ENCODE peak calls at places on chromosomes 12 and 14, in five cellular contexts. Z is A673, L is brain microvascular endothelial cell, M is IMR-90, F is mucosa of descending colon. D is an unnamed sample.

GRCh38 chr14:74427651-74428050 is 1.6 kb upstream of the SYNDIG1L start:
- DNase-seq in Z (no peak), L (no peak), M (no peak), F (no peak), D (no peak)

GRCh38 chr14:100302616-100303015 is 3.6 kb downstream of the SLC25A29 start:
- DNase-seq in Z (no peak), L (no peak), M (no peak), F (peak), D (no peak)

GRCh38 chr14:85471744-85472143 is 58.2 kb upstream of the FLRT2 start:
- DNase-seq in Z (peak), L (peak), M (peak), F (no peak), D (peak)

GRCh38 chr12:6950401-6950801 is 755 bp upstream of the PTPN6 start:
- DNase-seq in Z (no peak), L (no peak), M (no peak), F (peak), D (no peak)

GRCh38 chr14:33348510-33348909 is 409.8 kb downstream of the NPAS3 start:
- DNase-seq in Z (no peak), L (no peak), M (no peak), F (no peak), D (no peak)

GRCh38 chr12:62754706-62755105 is 180.2 kb downstream of the PPM1H start:
- DNase-seq in Z (no peak), L (no peak), M (no peak), F (no peak), D (no peak)

GRCh38 chr12:18443768-18444437 is 182.6 kb downstream of the PIK3C2G start:
- DNase-seq in Z (no peak), L (peak), M (peak), F (no peak), D (no peak)

GRCh38 chr12:15534322-15534721 is 212.0 kb downstream of the PTPRO start:
- DNase-seq in Z (no peak), L (no peak), M (peak), F (no peak), D (no peak)

GRCh38 chr12:93894391-93895095 is 217.4 kb downstream of the CRADD start:
- DNase-seq in Z (peak), L (peak), M (peak), F (peak), D (no peak)

GRCh38 chr12:2691340-2692111 is 103.2 kb upstream of the FKBP4 start:
- DNase-seq in Z (no peak), L (no peak), M (no peak), F (peak), D (no peak)

GRCh38 chr14:30227436-30227835 is 299.8 kb upstream of the PRKD1 start:
- DNase-seq in Z (no peak), L (no peak), M (peak), F (no peak), D (no peak)

GRCh38 chr12:93549174-93549573 is 23.3 kb upstream of the SOCS2 start:
- DNase-seq in Z (no peak), L (no peak), M (no peak), F (no peak), D (no peak)

GRCh38 chr14:94906991-94907587 is 137.2 kb upstream of the GSC start:
- DNase-seq in Z (no peak), L (no peak), M (no peak), F (no peak), D (no peak)

GRCh38 chr12:130240831-130241590 is 78.7 kb downstream of the FZD10 start:
- DNase-seq in Z (no peak), L (no peak), M (no peak), F (no peak), D (no peak)

GRCh38 chr14:93056166-93056839 is 59.4 kb downstream of the ITPK1 start:
- DNase-seq in Z (no peak), L (no peak), M (no peak), F (peak), D (peak)

GRCh38 chr12:58919271-58920101 is 818 bp downstream of the LRIG3 start:
- DNase-seq in Z (peak), L (peak), M (peak), F (peak), D (no peak)

GRCh38 chr14:51929156-51929555 is 60.2 kb upstream of the RTRAF start:
- DNase-seq in Z (peak), L (peak), M (peak), F (no peak), D (no peak)

GRCh38 chr12:7989827-7990491 is 42.6 kb upstream of the FOXJ2 start:
- DNase-seq in Z (peak), L (no peak), M (peak), F (peak), D (no peak)

GRCh38 chr12:89951050-89951693 is 242.5 kb upstream of the ATP2B1 start:
- DNase-seq in Z (peak), L (peak), M (peak), F (no peak), D (no peak)

GRCh38 chr14:105818712-105819005 is 292.3 kb downstream of the TMEM121 start:
- DNase-seq in Z (no peak), L (no peak), M (no peak), F (no peak), D (no peak)

DNA sequence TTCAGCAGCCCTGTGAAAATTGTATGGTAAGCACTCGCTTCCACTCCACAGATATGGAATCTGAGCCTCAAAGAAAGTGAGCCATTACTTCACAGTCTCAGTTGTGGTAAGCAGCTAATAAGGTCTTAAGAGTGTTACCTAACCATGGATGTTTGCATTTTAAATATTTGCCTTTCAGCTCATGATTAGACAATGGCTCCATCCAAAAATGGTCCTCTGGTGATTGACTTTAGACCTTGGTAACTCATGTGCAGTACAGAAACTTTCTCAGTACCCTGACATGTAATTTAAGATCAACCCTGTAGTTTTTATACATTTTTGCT is 1.8 kb downstream of the A2M start:
- DNase-seq in Z (no peak), L (no peak), M (no peak), F (no peak), D (no peak)
- H3K4me3 ChIP-seq in Z (no peak), L (no peak), M (no peak), F (no peak), D (no peak)

GRCh38 chr12:119841433-119842210 is 35.5 kb downstream of the CIT start:
- DNase-seq in Z (no peak), L (peak), M (peak), F (no peak), D (no peak)
- H3K4me3 ChIP-seq in Z (no peak), L (no peak), M (no peak), F (no peak), D (no peak)

GRCh38 chr12:47758584-47758833 is 171 bp downstream of the RAPGEF3 start:
- DNase-seq in Z (no peak), L (no peak), M (no peak), F (no peak), D (no peak)

GRCh38 chr12:47757360-47757839 is 1.3 kb downstream of the RAPGEF3 start:
- DNase-seq in Z (no peak), L (no peak), M (no peak), F (no peak), D (no peak)

GRCh38 chr12:47755655-47756562 is 2.8 kb downstream of the RAPGEF3 start:
- DNase-seq in Z (no peak), L (no peak), M (no peak), F (peak), D (no peak)

GRCh38 chr12:47758834-47759690 is at the start of gene RAPGEF3:
- DNase-seq in Z (peak), L (peak), M (peak), F (peak), D (no peak)

DNA sequence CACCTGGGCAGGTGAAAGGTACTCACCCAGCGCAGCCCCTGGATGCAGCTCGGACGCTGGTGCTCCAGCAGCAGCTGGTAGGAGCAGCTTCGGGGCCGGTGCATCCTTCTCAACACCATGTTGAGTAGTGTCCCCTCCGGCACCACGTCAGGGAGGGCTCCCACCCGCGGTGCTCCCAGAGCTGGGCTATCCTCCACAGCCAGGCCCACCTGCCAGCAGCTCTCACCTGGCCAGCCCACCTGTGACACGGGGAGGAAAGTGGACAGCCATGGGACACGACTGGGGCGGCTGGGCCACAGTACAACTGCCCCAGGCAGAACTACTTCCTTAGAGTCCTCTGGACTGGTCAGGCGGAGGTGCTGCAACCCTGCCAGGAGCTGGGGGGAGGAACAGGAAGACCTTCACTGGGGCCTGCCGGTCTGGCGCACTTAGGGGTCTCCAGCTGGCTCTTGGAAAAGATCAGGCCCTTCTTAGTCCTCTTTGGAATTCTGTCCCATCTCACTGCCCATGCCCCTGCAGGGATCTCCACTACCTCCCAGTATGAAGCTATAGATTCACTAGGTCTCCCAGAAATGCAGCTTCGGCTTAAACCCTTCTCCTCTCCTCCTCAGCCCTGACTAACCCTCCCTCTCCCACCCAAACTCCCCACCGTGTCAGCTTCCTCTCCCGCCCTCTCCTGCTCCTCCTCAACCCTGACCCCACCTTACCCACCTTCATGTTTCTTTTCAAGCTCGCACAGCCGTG is 668 bp downstream of the RAPGEF3 start:
- DNase-seq in Z (no peak), L (no peak), M (no peak), F (peak), D (no peak)
- H3K4me3 ChIP-seq in Z (peak), L (peak), M (no peak), F (peak), D (peak)

DNA sequence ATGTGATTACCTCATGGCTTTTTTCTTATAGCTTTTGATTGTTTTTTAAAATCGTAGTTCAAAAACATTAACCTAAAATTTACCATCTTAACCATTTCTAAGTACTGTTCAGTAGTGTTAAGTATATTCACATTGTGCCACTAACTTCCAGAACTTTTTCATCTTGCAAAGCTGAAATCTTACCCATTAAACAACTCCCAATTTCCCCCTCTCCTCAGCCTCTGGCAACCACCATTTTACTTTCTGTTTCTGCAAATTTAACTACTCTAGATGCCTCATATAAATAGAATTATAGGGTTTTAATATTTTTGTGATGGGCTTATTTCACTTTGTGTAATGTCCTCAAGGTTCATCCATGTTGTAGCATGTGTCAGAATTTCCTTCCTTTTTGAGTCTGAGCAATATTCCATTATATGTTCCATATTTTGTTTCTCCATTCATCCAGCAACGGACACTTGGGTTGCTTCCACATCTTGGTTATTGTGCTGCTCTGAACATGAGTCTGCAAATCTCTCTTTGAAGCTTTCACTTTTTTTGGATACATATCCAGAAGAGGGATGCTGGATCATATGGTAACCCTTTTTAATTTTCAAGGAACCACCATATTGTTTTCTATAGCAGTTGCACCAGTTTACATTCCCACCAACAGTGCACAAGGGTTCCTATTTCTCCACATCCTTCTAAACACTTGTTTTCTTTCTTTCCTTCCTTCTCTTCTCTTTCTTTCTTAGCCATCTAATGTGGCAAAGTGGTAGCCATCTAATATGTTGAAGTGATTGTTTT is 5.0 kb downstream of the HIF1A start:
- DNase-seq in Z (no peak), L (no peak), M (no peak), F (no peak), D (no peak)
- H3K4me3 ChIP-seq in Z (no peak), L (peak), M (peak), F (no peak), D (peak)

DNA sequence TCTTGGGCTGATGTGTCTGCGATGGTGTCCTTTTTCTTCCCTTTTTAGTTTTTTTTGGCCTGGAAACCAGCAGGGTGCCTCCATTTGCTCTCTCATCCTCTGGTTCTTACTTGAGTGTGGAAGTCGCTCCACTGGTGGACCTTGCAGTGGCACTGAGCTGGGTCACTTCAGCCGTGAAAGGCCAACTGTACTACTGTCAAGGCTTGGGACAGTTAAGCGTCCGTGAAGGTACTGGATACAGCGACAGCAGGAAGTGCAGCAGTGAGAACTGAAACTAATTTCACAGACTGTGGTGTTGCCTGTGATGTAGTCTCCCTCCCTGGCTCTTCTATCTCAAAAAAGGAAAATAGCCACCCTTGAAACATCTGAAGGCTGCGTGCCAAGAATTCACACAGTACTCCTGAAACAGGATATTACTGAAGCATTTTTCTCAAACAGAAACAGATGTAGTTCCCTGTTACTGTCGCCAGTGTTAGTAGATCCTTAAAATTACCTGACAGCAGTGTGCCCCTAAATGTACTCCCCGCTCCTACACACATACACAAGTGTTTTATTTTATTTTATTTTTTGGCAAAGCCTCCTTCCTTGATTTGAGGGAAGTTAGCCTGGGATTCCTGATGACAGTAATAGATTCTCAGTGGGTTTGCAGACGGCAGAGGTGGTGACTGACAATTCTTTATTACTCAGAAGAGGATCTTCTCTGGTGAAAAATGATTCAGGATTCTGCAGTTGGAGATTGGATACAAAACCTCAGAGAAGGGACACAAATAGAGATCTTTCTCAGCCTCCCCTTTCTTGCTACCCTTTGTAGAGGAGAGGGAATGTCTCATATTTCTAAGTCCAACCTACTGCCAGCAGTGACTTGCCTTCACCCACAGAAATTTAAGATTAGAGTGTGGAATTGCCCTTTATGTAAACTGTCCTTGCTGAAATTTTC is 4.3 kb downstream of the SUSD6 start:
- DNase-seq in Z (peak), L (peak), M (peak), F (no peak), D (peak)
- H3K4me3 ChIP-seq in Z (peak), L (peak), M (peak), F (no peak), D (peak)

DNA sequence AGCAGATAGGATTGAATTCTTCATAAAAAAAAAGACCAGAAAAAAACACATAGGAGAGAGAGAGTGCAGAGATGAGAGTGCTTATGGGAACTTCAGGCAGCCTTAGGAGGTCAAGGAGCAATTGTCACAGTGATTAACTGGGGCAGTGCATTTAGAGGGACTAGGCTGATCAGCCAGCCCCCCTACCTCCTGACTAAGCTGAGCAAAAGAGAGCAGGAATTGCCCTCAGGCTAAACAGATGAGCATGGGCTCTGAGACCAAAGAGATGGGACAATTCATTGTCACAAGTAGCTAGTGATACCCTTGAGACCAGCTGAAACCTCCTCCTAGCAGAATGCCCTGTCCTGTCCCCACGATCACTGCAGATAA is 124.0 kb downstream of the BTG1 start:
- DNase-seq in Z (no peak), L (no peak), M (no peak), F (no peak), D (no peak)
- H3K4me3 ChIP-seq in Z (no peak), L (no peak), M (no peak), F (no peak), D (no peak)

GRCh38 chr12:68812553-68813241 is 4.7 kb downstream of the MDM2 start:
- DNase-seq in Z (no peak), L (no peak), M (no peak), F (no peak), D (no peak)
- H3K4me3 ChIP-seq in Z (no peak), L (no peak), M (no peak), F (no peak), D (peak)

GRCh38 chr14:91350813-91351507 is 66.7 kb downstream of the CCDC88C start:
- DNase-seq in Z (no peak), L (peak), M (no peak), F (no peak), D (no peak)

GRCh38 chr14:91350483-91350812 is 67.2 kb downstream of the CCDC88C start:
- DNase-seq in Z (no peak), L (no peak), M (no peak), F (no peak), D (no peak)

GRCh38 chr14:91351508-91351853 is 66.1 kb downstream of the CCDC88C start:
- DNase-seq in Z (no peak), L (no peak), M (no peak), F (no peak), D (no peak)

GRCh38 chr14:91348861-91349465 is 68.7 kb downstream of the CCDC88C start:
- DNase-seq in Z (no peak), L (no peak), M (no peak), F (no peak), D (no peak)

DNA sequence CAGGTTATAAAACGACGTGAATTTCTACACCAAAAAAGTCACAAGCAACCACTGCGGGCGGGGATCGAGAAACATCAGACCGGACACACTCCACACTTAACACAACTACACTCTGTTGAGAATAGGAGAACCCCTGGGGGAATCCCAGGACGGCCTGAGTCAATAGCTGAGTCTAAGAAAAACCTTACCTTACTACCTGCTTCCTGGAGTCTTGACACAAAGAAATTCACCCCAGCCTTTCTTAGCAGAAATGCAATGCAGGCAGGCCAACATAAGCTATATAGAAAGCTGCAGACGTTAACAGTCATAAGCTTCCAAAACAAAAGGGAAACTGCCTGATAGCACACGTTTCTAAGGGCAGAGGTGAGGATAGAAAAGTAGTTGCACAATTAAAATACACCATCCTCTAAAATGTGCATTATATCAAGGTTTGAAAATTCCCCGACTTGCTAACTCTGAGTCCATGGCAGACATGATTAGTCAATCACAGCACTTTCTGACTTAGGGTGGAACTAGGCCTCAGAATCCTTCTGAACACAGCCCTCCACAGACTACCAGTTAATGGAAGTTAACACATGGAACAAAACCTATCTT is 68.0 kb downstream of the CCDC88C start:
- DNase-seq in Z (no peak), L (no peak), M (no peak), F (no peak), D (no peak)
- H3K4me3 ChIP-seq in Z (no peak), L (no peak), M (no peak), F (no peak), D (no peak)